ENCODE peak calls at places on chromosomes 6 and 20, in four cellular contexts. J, C, X and I are unnamed samples.

GRCh38 chr6:93985953-93986352 is 566.6 kb upstream of the EPHA7 start:
- DNase-seq in J (no peak), C (no peak), X (no peak), I (no peak)

GRCh38 chr20:4961746-4962145 is 39.6 kb downstream of the SLC23A2 start:
- DNase-seq in J (peak), C (no peak), X (no peak), I (peak)

GRCh38 chr20:32893878-32894483 is 35.3 kb downstream of the EFCAB8 start:
- DNase-seq in J (peak), C (peak), X (peak), I (peak)

GRCh38 chr6:163806761-163807499 is 392.4 kb downstream of the QKI start:
- DNase-seq in J (no peak), C (no peak), X (no peak), I (no peak)

GRCh38 chr20:45969712-45970634 is 2.0 kb downstream of the ZNF335 start:
- DNase-seq in J (peak), C (peak), X (no peak), I (peak)

GRCh38 chr6:139533573-139534471 is 159.4 kb upstream of the CITED2 start:
- DNase-seq in J (peak), C (no peak), X (no peak), I (no peak)

GRCh38 chr6:57075092-57075491 is 14.9 kb upstream of the ZNF451 start:
- DNase-seq in J (no peak), C (no peak), X (no peak), I (no peak)

GRCh38 chr6:43776799-43777776 is 7.1 kb downstream of the VEGFA start:
- DNase-seq in J (no peak), C (no peak), X (no peak), I (no peak)

GRCh38 chr6:150800596-150801310 is 64.7 kb upstream of the MTHFD1L start:
- DNase-seq in J (no peak), C (no peak), X (no peak), I (no peak)

GRCh38 chr6:5401845-5402738 is 140.8 kb downstream of the FARS2 start:
- DNase-seq in J (peak), C (no peak), X (no peak), I (no peak)
- TF ChIP-seq CTCF in J (peak), C (no peak), X (peak), I (peak)

GRCh38 chr6:8065519-8065911 is 1.3 kb upstream of the BLOC1S5 start:
- DNase-seq in J (no peak), C (peak), X (no peak), I (peak)

GRCh38 chr6:8066108-8066507 is 1.9 kb upstream of the BLOC1S5 start:
- DNase-seq in J (no peak), C (no peak), X (no peak), I (peak)

GRCh38 chr6:8061736-8062135 is 2.5 kb downstream of the BLOC1S5 start:
- DNase-seq in J (no peak), C (no peak), X (no peak), I (no peak)

GRCh38 chr6:8064638-8065518 is 689 bp upstream of the BLOC1S5 start:
- DNase-seq in J (no peak), C (no peak), X (no peak), I (peak)

GRCh38 chr6:8063762-8064637 is at the start of gene BLOC1S5:
- DNase-seq in J (peak), C (peak), X (peak), I (peak)
- TF ChIP-seq CTCF in J (no peak), C (no peak), X (no peak), I (no peak)

GRCh38 chr6:96837138-96837971 is at the start of gene GPR63:
- DNase-seq in J (peak), C (peak), X (peak), I (peak)
- TF ChIP-seq CTCF in J (no peak), C (no peak), X (no peak), I (no peak)

DNA sequence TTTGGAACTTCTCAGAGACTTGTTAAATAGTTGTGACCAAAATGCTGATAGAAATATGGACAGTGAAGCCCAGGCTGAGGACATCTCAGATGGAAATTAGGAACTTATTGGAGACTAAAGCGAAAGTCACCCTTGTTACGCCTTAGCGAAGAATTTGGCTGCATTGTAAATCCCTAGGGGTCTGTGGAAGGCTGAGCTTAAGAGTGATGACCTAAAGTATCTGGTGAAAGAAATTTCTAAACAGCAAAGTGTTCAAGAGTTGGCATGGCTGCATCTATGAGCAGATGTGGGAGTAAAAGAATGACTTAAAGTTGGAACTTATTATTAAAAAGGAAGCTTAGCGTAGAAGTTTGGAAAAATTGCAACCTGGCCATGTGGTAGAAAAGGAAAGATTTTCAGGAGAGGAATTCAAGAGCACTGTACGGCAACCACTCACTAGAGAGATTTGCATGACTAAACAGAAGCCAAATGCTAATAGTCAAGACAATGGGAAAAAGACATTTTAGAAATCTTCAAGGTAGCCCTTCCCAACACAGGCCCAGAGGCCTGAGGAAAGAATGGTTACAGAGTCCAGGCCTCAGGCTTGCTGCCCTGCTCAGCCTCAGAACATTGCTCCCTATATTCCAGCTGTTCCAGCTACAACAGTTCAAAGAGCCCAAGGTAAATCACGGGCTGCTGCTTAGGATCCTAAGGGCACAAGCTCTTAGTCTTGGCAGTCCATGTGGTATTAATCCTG is 61.6 kb upstream of the TNFRSF21 start:
- DNase-seq in J (no peak), C (no peak), X (no peak), I (no peak)
- TF ChIP-seq CTCF in J (no peak), C (no peak), X (no peak), I (no peak)

DNA sequence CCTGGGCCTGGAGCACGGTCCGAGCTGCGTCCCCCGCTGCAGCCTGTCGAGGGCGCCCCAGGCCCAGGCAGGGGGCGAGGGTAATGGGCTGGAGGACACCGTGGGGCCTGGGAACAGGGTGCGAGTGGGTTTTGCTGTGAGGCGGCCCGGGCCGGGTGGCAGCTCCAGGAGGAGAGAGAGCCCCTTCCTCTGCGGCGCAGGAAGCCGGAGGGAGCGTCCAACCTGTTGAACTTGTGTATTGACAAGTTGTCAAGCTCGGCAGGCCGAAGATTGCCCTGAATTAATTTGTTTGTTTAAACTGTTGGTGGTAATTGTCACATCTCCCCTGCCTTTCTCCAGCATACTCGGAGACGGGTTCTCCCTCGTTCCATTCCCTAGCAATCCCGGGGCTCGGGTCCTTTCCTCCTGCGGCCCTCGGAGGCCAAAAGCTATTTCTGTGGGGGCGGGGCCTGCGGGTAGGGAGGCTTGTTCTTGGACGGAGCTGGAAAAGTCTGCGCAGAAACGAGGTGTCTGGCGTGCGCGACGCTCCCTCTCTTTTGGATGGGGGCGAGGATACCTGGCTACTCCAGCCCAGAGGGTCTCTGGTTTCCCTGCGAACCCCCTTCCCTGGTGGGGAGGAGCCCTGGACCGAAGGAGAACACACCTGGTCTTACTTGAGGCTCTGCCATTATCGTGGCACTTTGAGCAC is 9.9 kb downstream of the NR2E1 start:
- DNase-seq in J (no peak), C (peak), X (no peak), I (peak)
- TF ChIP-seq CTCF in J (peak), C (no peak), X (peak), I (no peak)

GRCh38 chr6:144469144-144469575 is 184.0 kb downstream of the UTRN start:
- DNase-seq in J (no peak), C (peak), X (no peak), I (peak)
- TF ChIP-seq CTCF in J (no peak), C (no peak), X (no peak), I (no peak)

DNA sequence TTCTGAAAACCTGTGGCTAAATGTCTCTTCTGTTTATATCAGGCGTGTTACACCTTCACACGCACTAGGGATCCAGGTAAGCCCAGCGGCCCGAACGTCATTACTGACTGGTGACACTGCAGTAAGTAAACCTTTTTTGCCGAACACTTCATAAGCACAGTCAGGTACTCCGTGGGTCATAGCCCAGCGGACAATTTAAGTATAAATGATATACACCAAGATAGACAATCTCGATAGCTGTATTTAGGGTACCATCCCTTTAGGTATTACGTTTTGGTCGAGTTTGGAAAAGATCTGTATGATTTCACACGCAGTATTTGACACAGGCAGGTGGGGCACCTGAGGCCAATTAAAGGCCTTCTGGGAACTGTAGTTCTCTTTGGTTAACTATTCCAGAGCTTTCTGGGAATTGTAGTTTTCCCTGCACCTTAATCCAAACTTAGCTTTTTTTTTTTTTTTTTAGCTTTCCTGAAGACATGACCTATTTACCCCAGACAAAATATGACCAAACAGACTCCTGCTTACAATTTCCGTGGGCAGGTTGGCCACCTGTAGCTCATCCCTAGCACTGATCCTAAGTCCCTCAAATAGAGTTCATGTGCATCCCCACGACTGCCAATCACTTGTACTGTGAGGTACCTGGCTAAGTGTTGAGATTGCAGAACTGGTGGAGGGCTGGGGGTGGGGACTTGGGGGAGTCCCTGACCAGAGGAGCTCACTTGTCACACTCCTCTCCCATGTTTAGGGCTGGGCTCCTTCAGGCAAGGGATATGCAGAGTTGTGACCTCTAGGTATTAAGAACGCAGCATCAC is 908 bp upstream of the EHMT2 start:
- DNase-seq in J (peak), C (peak), X (no peak), I (peak)
- TF ChIP-seq CTCF in J (no peak), C (no peak), X (no peak), I (no peak)

GRCh38 chr6:11232177-11232967 is at the start of gene NEDD9:
- DNase-seq in J (peak), C (peak), X (peak), I (peak)
- TF ChIP-seq CTCF in J (no peak), C (no peak), X (no peak), I (no peak)

DNA sequence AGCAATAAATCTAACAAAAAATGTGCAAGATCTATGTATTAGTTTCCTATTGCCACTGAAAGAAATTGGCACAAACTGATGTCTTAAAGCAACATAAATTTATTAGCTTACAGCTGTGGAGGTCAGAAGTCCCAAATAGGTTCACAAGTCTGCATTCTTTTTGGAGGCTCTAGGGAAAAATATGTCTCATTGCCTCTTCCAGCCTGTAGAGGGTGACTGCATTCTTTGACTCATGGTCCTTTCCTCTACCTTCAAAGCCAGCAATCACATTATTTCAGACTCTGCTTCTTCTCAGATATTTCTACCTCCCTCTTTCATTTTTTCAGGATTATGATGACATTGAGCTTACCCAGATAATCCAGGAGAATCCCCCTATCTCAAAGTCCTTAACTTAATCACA is 1531.1 kb downstream of the KHDRBS2 start:
- DNase-seq in J (no peak), C (no peak), X (no peak), I (no peak)
- TF ChIP-seq CTCF in J (no peak), C (no peak), X (no peak), I (no peak)

GRCh38 chr6:157323924-157324276 is 581 bp upstream of the TMEM242 start:
- DNase-seq in J (peak), C (peak), X (peak), I (peak)

GRCh38 chr6:157322792-157323113 is 566 bp downstream of the TMEM242 start:
- DNase-seq in J (no peak), C (no peak), X (no peak), I (no peak)

GRCh38 chr6:157326979-157327378 is 3.7 kb upstream of the TMEM242 start:
- DNase-seq in J (no peak), C (peak), X (no peak), I (no peak)

GRCh38 chr6:157325069-157325805 is 1.9 kb upstream of the TMEM242 start:
- DNase-seq in J (peak), C (no peak), X (no peak), I (no peak)

GRCh38 chr6:157323114-157323923 is at the start of gene TMEM242:
- DNase-seq in J (peak), C (peak), X (peak), I (peak)
- TF ChIP-seq CTCF in J (peak), C (no peak), X (peak), I (peak)